ENCODE peak calls at places on chromosome 1, in ten cellular contexts. One of them, this sample, is unnamed.

GRCh38 chr1:169484107-169484506 is 1.6 kb downstream of the SLC19A2 start:
- DNase-seq in NCI-H1092: no peak
- DNase-seq in omental fat pad: no peak
- DNase-seq in MM.1S: no peak
- DNase-seq in GM12864: no peak
- DNase-seq in pancreas: no peak
- DNase-seq in RWPE1: peak
- DNase-seq in NCI-H1417: no peak
- DNase-seq in fibroblast of pulmonary artery: no peak
- DNase-seq in Caco-2: no peak
- DNase-seq in this sample: no peak

GRCh38 chr1:42970143-42970542 is 11.5 kb upstream of the SLC2A1 start:
- DNase-seq in NCI-H1092: no peak
- DNase-seq in omental fat pad: no peak
- DNase-seq in MM.1S: peak
- DNase-seq in GM12864: no peak
- DNase-seq in pancreas: no peak
- DNase-seq in RWPE1: no peak
- DNase-seq in NCI-H1417: no peak
- DNase-seq in fibroblast of pulmonary artery: no peak
- DNase-seq in Caco-2: no peak
- DNase-seq in this sample: no peak

GRCh38 chr1:42146916-42147320 is 6.3 kb upstream of the GUCA2B start:
- DNase-seq in NCI-H1092: peak
- DNase-seq in omental fat pad: peak
- DNase-seq in MM.1S: peak
- DNase-seq in GM12864: peak
- DNase-seq in pancreas: peak
- DNase-seq in RWPE1: peak
- DNase-seq in NCI-H1417: peak
- DNase-seq in fibroblast of pulmonary artery: peak
- DNase-seq in Caco-2: peak
- DNase-seq in this sample: peak

GRCh38 chr1:220012259-220012658 is 34.0 kb downstream of the EPRS1 start:
- DNase-seq in NCI-H1092: no peak
- DNase-seq in omental fat pad: no peak
- DNase-seq in MM.1S: peak
- DNase-seq in GM12864: no peak
- DNase-seq in pancreas: no peak
- DNase-seq in RWPE1: no peak
- DNase-seq in NCI-H1417: no peak
- DNase-seq in fibroblast of pulmonary artery: peak
- DNase-seq in Caco-2: no peak
- DNase-seq in this sample: no peak

GRCh38 chr1:60103186-60103585 is 29.6 kb upstream of the C1orf87 start:
- DNase-seq in NCI-H1092: no peak
- DNase-seq in omental fat pad: no peak
- DNase-seq in MM.1S: no peak
- DNase-seq in GM12864: no peak
- DNase-seq in pancreas: no peak
- DNase-seq in RWPE1: no peak
- DNase-seq in NCI-H1417: no peak
- DNase-seq in fibroblast of pulmonary artery: no peak
- DNase-seq in Caco-2: no peak
- DNase-seq in this sample: peak

GRCh38 chr1:13813398-13814012 is 113.5 kb downstream of the PRDM2 start:
- DNase-seq in NCI-H1092: no peak
- DNase-seq in omental fat pad: no peak
- DNase-seq in MM.1S: no peak
- DNase-seq in GM12864: no peak
- DNase-seq in pancreas: no peak
- DNase-seq in RWPE1: no peak
- DNase-seq in NCI-H1417: no peak
- DNase-seq in fibroblast of pulmonary artery: peak
- DNase-seq in Caco-2: no peak
- DNase-seq in this sample: peak

GRCh38 chr1:25837253-25837875 is 17.6 kb downstream of the MTFR1L start:
- DNase-seq in NCI-H1092: no peak
- DNase-seq in omental fat pad: no peak
- DNase-seq in MM.1S: no peak
- DNase-seq in GM12864: no peak
- DNase-seq in pancreas: no peak
- DNase-seq in RWPE1: peak
- DNase-seq in NCI-H1417: no peak
- DNase-seq in fibroblast of pulmonary artery: peak
- DNase-seq in Caco-2: no peak
- DNase-seq in this sample: no peak

GRCh38 chr1:222369991-222370910 is 177.7 kb downstream of the HHIPL2 start:
- DNase-seq in NCI-H1092: no peak
- DNase-seq in omental fat pad: no peak
- DNase-seq in MM.1S: no peak
- DNase-seq in GM12864: no peak
- DNase-seq in pancreas: no peak
- DNase-seq in RWPE1: peak
- DNase-seq in NCI-H1417: no peak
- DNase-seq in fibroblast of pulmonary artery: peak
- DNase-seq in Caco-2: no peak
- DNase-seq in this sample: no peak

GRCh38 chr1:47534040-47534328 is 96.1 kb downstream of the FOXD2 start:
- DNase-seq in NCI-H1092: peak
- DNase-seq in omental fat pad: no peak
- DNase-seq in MM.1S: no peak
- DNase-seq in GM12864: no peak
- DNase-seq in pancreas: peak
- DNase-seq in RWPE1: no peak
- DNase-seq in NCI-H1417: no peak
- DNase-seq in fibroblast of pulmonary artery: no peak
- DNase-seq in Caco-2: no peak
- DNase-seq in this sample: no peak

GRCh38 chr1:8076171-8076570 is 50.1 kb upstream of the ERRFI1 start:
- DNase-seq in NCI-H1092: peak
- DNase-seq in omental fat pad: no peak
- DNase-seq in MM.1S: no peak
- DNase-seq in GM12864: no peak
- DNase-seq in pancreas: no peak
- DNase-seq in RWPE1: no peak
- DNase-seq in NCI-H1417: no peak
- DNase-seq in fibroblast of pulmonary artery: no peak
- DNase-seq in Caco-2: no peak
- DNase-seq in this sample: no peak

GRCh38 chr1:12458571-12458970 is 159.4 kb downstream of the DHRS3 start:
- DNase-seq in NCI-H1092: no peak
- DNase-seq in omental fat pad: no peak
- DNase-seq in MM.1S: no peak
- DNase-seq in GM12864: no peak
- DNase-seq in pancreas: no peak
- DNase-seq in RWPE1: no peak
- DNase-seq in NCI-H1417: no peak
- DNase-seq in fibroblast of pulmonary artery: no peak
- DNase-seq in Caco-2: no peak
- DNase-seq in this sample: no peak

GRCh38 chr1:194624833-194625232 is 1438.4 kb upstream of the B3GALT2 start:
- DNase-seq in NCI-H1092: no peak
- DNase-seq in omental fat pad: no peak
- DNase-seq in MM.1S: no peak
- DNase-seq in GM12864: no peak
- DNase-seq in pancreas: no peak
- DNase-seq in RWPE1: no peak
- DNase-seq in NCI-H1417: no peak
- DNase-seq in fibroblast of pulmonary artery: no peak
- DNase-seq in Caco-2: no peak
- DNase-seq in this sample: no peak

GRCh38 chr1:29311352-29312030 is 75.2 kb downstream of the PTPRU start:
- DNase-seq in NCI-H1092: no peak
- DNase-seq in omental fat pad: no peak
- DNase-seq in MM.1S: no peak
- DNase-seq in GM12864: no peak
- DNase-seq in pancreas: no peak
- DNase-seq in RWPE1: no peak
- DNase-seq in NCI-H1417: no peak
- DNase-seq in fibroblast of pulmonary artery: no peak
- DNase-seq in Caco-2: no peak
- DNase-seq in this sample: peak

GRCh38 chr1:9592510-9593075 is 3.9 kb downstream of the TMEM201 start:
- DNase-seq in NCI-H1092: no peak
- DNase-seq in omental fat pad: no peak
- DNase-seq in MM.1S: no peak
- DNase-seq in GM12864: no peak
- DNase-seq in pancreas: no peak
- DNase-seq in RWPE1: no peak
- DNase-seq in NCI-H1417: no peak
- DNase-seq in fibroblast of pulmonary artery: no peak
- DNase-seq in Caco-2: no peak
- DNase-seq in this sample: no peak

GRCh38 chr1:39196244-39197215 is 8.0 kb upstream of the MACF1 start:
- DNase-seq in NCI-H1092: no peak
- DNase-seq in omental fat pad: no peak
- DNase-seq in MM.1S: peak
- DNase-seq in GM12864: no peak
- DNase-seq in pancreas: no peak
- DNase-seq in RWPE1: no peak
- DNase-seq in NCI-H1417: no peak
- DNase-seq in fibroblast of pulmonary artery: peak
- DNase-seq in Caco-2: no peak
- DNase-seq in this sample: peak

GRCh38 chr1:220775238-220775853 is 11.4 kb upstream of the MTARC1 start:
- DNase-seq in NCI-H1092: peak
- DNase-seq in omental fat pad: no peak
- DNase-seq in MM.1S: peak
- DNase-seq in GM12864: no peak
- DNase-seq in pancreas: peak
- DNase-seq in RWPE1: peak
- DNase-seq in NCI-H1417: no peak
- DNase-seq in fibroblast of pulmonary artery: peak
- DNase-seq in Caco-2: no peak
- DNase-seq in this sample: peak

GRCh38 chr1:150148834-150149489 is 754 bp upstream of the PLEKHO1 start:
- DNase-seq in NCI-H1092: no peak
- DNase-seq in omental fat pad: no peak
- DNase-seq in MM.1S: no peak
- DNase-seq in GM12864: no peak
- DNase-seq in pancreas: no peak
- DNase-seq in RWPE1: no peak
- DNase-seq in NCI-H1417: peak
- DNase-seq in fibroblast of pulmonary artery: no peak
- DNase-seq in Caco-2: no peak
- DNase-seq in this sample: peak

GRCh38 chr1:200888349-200888838 is 6.3 kb upstream of the INAVA start:
- DNase-seq in NCI-H1092: no peak
- DNase-seq in omental fat pad: no peak
- DNase-seq in MM.1S: peak
- DNase-seq in GM12864: peak
- DNase-seq in pancreas: no peak
- DNase-seq in RWPE1: no peak
- DNase-seq in NCI-H1417: no peak
- DNase-seq in fibroblast of pulmonary artery: peak
- DNase-seq in Caco-2: no peak
- DNase-seq in this sample: no peak

GRCh38 chr1:228397966-228398365 is 8.7 kb downstream of the TRIM11 start:
- DNase-seq in NCI-H1092: no peak
- DNase-seq in omental fat pad: no peak
- DNase-seq in MM.1S: no peak
- DNase-seq in GM12864: no peak
- DNase-seq in pancreas: no peak
- DNase-seq in RWPE1: no peak
- DNase-seq in NCI-H1417: no peak
- DNase-seq in fibroblast of pulmonary artery: no peak
- DNase-seq in Caco-2: no peak
- DNase-seq in this sample: no peak

This sample was measured in lung microvascular endothelial cell.